ENCODE peak calls at places on chromosomes 5 and 9, in six cellular contexts. I is tibial artery, A is small intestine, B is fibroblast of lung, Q is ovary, T is aorta. V is an unnamed sample. For H3K4me1 and H3K36me3, the result is how much of the 10 kb centered on the place peaks cover.

GRCh38 chr9:14307989-14308750 is 5.8 kb downstream of the NFIB start:
- DNase-seq in I (no peak), A (peak), B (peak), Q (no peak), T (no peak), V (no peak)

GRCh38 chr9:126637002-126637849 is 23.5 kb downstream of the LMX1B start:
- DNase-seq in I (no peak), A (no peak), B (no peak), Q (no peak), T (no peak), V (peak)

GRCh38 chr5:2430606-2431005 is 320.9 kb downstream of the IRX2 start:
- DNase-seq in I (no peak), A (no peak), B (no peak), Q (no peak), T (no peak), V (no peak)

GRCh38 chr5:83563631-83564030 is 92.1 kb downstream of the VCAN start:
- DNase-seq in I (no peak), A (no peak), B (peak), Q (no peak), T (no peak), V (no peak)

GRCh38 chr9:137708590-137709284 is 89.9 kb downstream of the EHMT1 start:
- DNase-seq in I (no peak), A (no peak), B (no peak), Q (no peak), T (no peak), V (no peak)

GRCh38 chr5:73513996-73514395 is 15.8 kb downstream of the BTF3 start:
- DNase-seq in I (no peak), A (peak), B (no peak), Q (no peak), T (no peak), V (no peak)

GRCh38 chr9:133237271-133237731 is 28.3 kb upstream of the OBP2B start:
- DNase-seq in I (no peak), A (no peak), B (peak), Q (peak), T (no peak), V (no peak)

GRCh38 chr5:912356-913091 is 19.8 kb downstream of the TRIP13 start:
- DNase-seq in I (peak), A (no peak), B (peak), Q (no peak), T (no peak), V (no peak)

DNA sequence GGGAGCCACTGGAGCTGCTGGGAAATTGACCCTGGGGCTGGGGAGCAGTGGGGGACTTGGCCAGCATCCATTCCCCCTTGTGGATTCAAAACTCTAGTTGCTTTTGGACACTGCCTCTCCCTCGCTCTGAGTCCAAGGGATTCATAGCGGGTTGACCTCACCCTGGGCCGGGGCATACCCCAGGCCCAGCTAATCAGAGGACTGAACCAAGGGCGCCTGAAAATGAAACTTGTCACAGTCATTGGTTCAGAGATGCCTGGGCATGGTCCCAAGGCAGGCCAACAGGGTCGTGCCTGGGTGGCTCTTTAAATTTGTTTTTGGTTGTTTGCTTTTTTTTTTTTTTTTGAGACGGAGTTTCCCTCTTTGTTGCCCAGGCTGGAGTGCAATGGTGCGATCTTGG is 22.6 kb downstream of the STK10 start:
- DNase-seq in I (no peak), A (no peak), B (no peak), Q (no peak), T (no peak), V (no peak)
- H3K4me1 ChIP-seq in I (under half), A (under half), B (under half), Q (under half), T (under half), V (half or more)

GRCh38 chr9:77891150-77891549 is 140.5 kb downstream of the GNAQ start:
- DNase-seq in I (no peak), A (no peak), B (no peak), Q (no peak), T (no peak), V (no peak)
- H3K4me3 ChIP-seq in I (no peak), A (no peak), B (no peak), Q (no peak), T (no peak), V (no peak)

DNA sequence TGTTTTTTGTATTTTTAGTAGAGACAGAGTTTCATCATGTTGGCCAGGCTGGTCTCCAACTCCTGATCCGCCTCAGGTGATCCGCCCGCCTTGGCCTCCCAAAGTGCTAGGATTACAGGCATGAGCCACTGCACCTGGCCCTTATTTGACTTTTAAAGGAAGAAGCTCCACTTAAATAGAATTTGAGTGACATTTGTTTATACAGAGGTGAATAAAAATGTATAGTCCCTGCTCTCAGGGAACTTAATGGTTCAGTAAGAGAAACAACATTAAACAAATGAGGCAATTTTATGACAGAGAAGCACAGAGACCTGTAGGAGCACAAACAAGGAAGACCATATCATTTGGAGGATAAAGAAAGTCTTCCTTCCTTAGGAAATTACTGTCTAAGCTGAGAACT is 65.7 kb downstream of the C9orf152 start:
- DNase-seq in I (no peak), A (no peak), B (no peak), Q (no peak), T (no peak), V (no peak)
- H3K36me3 ChIP-seq in I (under half), A (under half), B (under half), Q (under half), T (under half), V (under half)

GRCh38 chr5:76386360-76386759 is 16.7 kb upstream of the IQGAP2 start:
- DNase-seq in I (no peak), A (peak), B (no peak), Q (peak), T (no peak), V (no peak)
- H3K4me1 ChIP-seq in I (under half), A (under half), B (under half), Q (under half), T (under half), V (under half)

DNA sequence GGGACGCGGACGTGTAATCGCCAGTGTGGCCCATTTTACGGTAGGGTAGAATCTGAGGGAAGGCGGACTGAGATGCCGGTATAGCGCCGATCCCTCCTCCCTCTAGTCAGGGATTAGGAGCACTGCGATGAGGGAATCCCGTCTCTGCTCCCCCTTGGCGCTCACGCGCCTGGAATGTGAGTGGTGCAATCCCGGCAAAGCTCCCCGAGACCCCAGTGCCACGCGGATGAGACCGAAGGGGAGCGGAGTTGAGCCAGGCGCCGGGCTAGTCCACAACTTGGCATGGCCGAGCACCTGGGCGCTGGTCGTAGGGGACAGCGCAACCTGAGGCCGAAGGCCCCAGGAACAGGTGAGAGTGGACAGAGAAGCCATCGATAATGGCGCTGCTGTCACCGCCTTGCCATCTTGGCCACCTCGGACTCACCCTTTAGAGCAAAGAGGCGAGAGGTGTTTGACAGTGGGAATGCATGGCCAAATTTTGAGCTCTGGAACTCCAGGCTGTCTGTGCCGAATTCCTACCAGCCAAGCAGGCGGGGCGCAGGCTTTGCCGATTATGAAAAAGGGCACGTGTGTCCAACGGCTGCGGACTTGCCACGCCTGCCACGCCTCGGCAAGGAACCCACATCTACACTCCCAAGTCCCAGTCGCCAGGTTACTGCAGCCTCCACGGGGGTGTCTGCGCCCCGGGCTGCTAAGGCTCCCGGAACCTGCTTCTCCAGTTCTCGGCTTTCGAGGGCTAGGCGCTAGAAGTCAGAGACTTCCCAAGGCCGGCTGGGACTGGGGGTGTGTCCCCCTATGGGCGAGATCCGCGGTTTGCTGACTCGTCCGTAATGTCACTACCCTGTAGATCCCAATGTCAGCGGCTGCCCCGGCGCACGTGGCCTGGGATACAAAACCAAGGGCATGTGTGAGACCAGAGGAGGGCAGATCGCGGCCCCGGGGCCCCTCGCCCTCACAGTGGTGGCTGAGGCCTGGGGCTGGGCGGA is 2.6 kb downstream of the NPR3 start:
- DNase-seq in I (peak), A (no peak), B (peak), Q (no peak), T (peak), V (no peak)
- H3K4me3 ChIP-seq in I (peak), A (no peak), B (peak), Q (peak), T (peak), V (no peak)

DNA sequence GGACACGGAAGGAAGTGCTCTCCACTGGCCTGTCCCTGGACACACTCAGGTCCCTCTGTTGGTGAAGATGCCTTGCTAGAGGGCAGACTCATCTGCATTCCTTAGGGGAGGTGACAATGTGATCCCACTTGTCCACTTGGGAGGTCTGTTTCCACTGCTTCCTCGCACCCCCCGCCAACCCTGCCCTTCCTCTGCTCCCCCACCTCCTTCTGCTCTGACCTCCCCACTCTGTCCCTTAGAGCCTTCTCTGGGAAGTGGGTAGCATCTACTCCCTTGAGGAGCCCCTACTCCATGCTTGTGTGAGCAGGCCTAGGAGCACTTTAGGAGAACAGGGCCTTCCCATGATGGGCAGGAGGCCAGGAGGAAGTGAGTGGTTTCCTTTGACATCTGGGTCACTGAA is 633.8 kb downstream of the IRX1 start:
- DNase-seq in I (no peak), A (no peak), B (no peak), Q (no peak), T (no peak), V (no peak)
- H3K36me3 ChIP-seq in I (under half), A (under half), B (under half), Q (under half), T (under half), V (under half)

GRCh38 chr9:33187519-33188218 is 20.5 kb upstream of the B4GALT1 start:
- DNase-seq in I (no peak), A (no peak), B (peak), Q (peak), T (peak), V (no peak)

GRCh38 chr9:33192493-33193245 is 25.5 kb upstream of the B4GALT1 start:
- DNase-seq in I (no peak), A (no peak), B (no peak), Q (no peak), T (no peak), V (no peak)

GRCh38 chr9:33190021-33190420 is 22.9 kb upstream of the B4GALT1 start:
- DNase-seq in I (no peak), A (no peak), B (no peak), Q (no peak), T (no peak), V (no peak)

GRCh38 chr9:33186457-33187168 is 19.5 kb upstream of the B4GALT1 start:
- DNase-seq in I (no peak), A (peak), B (no peak), Q (no peak), T (no peak), V (no peak)

DNA sequence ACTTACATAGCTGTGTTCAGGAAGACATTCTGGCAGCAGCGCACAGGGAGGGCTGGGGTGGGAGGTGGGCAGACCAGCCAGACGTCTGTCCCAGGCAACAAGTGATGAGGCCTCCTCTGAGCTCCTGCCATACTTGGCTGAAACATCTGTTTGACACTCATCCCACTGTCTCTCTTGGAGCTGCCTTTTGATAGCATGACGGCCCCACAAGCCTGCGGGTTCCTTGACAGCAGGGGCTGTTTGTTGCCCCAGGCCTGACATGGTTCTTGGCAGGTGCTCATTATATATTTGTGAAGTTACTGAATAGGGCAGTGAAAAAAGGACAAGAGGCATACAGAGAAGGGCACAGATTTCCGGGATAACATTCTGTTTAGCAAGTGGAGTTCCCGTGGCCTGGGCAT is 22.2 kb upstream of the B4GALT1 start:
- DNase-seq in I (no peak), A (no peak), B (no peak), Q (no peak), T (no peak), V (no peak)
- H3K4me1 ChIP-seq in I (under half), A (under half), B (under half), Q (under half), T (under half), V (under half)